ENCODE peak calls at places on chromosomes 3 and 15, in six cellular contexts. F is heart left ventricle, O is ovary, R is testis, S is H54, I is A549. D is an unnamed sample.

GRCh38 chr3:117630469-117630868 is 920.9 kb downstream of the TUSC7 start:
- DNase-seq in F (no peak), O (no peak), R (no peak), S (no peak), I (no peak), D (no peak)

GRCh38 chr15:35141743-35142356 is 56.8 kb upstream of the NANOGP8 start:
- DNase-seq in F (no peak), O (no peak), R (no peak), S (no peak), I (no peak), D (no peak)

GRCh38 chr15:77446840-77447390 is 26.2 kb downstream of the HMG20A start:
- DNase-seq in F (no peak), O (no peak), R (no peak), S (no peak), I (no peak), D (no peak)

GRCh38 chr3:153972862-153973261 is 148.3 kb upstream of the ARHGEF26 start:
- DNase-seq in F (no peak), O (no peak), R (no peak), S (no peak), I (no peak), D (no peak)

GRCh38 chr3:196354151-196354550 is 16.0 kb upstream of the TM4SF19 start:
- DNase-seq in F (no peak), O (no peak), R (no peak), S (no peak), I (no peak), D (no peak)

GRCh38 chr3:184786271-184787010 is 25.5 kb upstream of the VPS8 start:
- DNase-seq in F (peak), O (peak), R (peak), S (peak), I (no peak), D (no peak)

GRCh38 chr3:129793356-129793755 is 100.2 kb downstream of the TMCC1 start:
- DNase-seq in F (no peak), O (no peak), R (no peak), S (no peak), I (no peak), D (no peak)

GRCh38 chr3:106629215-106629832 is 747.9 kb upstream of the CCDC54 start:
- DNase-seq in F (no peak), O (no peak), R (no peak), S (no peak), I (no peak), D (no peak)

GRCh38 chr3:190716961-190717360 is 145.5 kb downstream of the GMNC start:
- DNase-seq in F (no peak), O (no peak), R (no peak), S (no peak), I (no peak), D (no peak)

GRCh38 chr3:15955968-15956367 is 158.2 kb upstream of the ANKRD28 start:
- DNase-seq in F (no peak), O (no peak), R (no peak), S (no peak), I (no peak), D (no peak)

GRCh38 chr3:138363322-138363721 is 14.9 kb downstream of the MRAS start:
- DNase-seq in F (no peak), O (no peak), R (no peak), S (no peak), I (no peak), D (no peak)

GRCh38 chr3:87145553-87145952 is 81.6 kb upstream of the CHMP2B start:
- DNase-seq in F (no peak), O (no peak), R (no peak), S (no peak), I (no peak), D (peak)

GRCh38 chr15:89023311-89023961 is 64.8 kb upstream of the ABHD2 start:
- DNase-seq in F (no peak), O (no peak), R (no peak), S (no peak), I (no peak), D (no peak)

GRCh38 chr3:186413615-186414415 is 51.8 kb upstream of the DGKG start:
- DNase-seq in F (peak), O (peak), R (peak), S (peak), I (no peak), D (no peak)

GRCh38 chr3:13543251-13543650 is 5.7 kb upstream of the FBLN2 start:
- DNase-seq in F (peak), O (peak), R (peak), S (peak), I (peak), D (no peak)

GRCh38 chr3:136957751-136958288 is at the start of gene IL20RB:
- DNase-seq in F (no peak), O (no peak), R (no peak), S (no peak), I (no peak), D (peak)

GRCh38 chr3:49899815-49900214 is 3.9 kb downstream of the MST1R start:
- DNase-seq in F (no peak), O (no peak), R (no peak), S (no peak), I (no peak), D (no peak)

GRCh38 chr15:28991236-28992171 is 105.7 kb downstream of the APBA2 start:
- DNase-seq in F (no peak), O (no peak), R (no peak), S (no peak), I (no peak), D (no peak)

GRCh38 chr3:26556637-26557036 is 65.9 kb upstream of the LRRC3B start:
- DNase-seq in F (no peak), O (no peak), R (no peak), S (no peak), I (no peak), D (no peak)

GRCh38 chr15:45456212-45457106 is 66.1 kb downstream of the SLC30A4 start:
- DNase-seq in F (no peak), O (peak), R (peak), S (peak), I (peak), D (peak)

GRCh38 chr3:126406389-126407296 is 11.9 kb downstream of the CFAP100 start:
- DNase-seq in F (no peak), O (no peak), R (no peak), S (no peak), I (no peak), D (no peak)

GRCh38 chr3:59750391-59750790 is 700.6 kb upstream of the CFAP20DC start:
- DNase-seq in F (no peak), O (no peak), R (no peak), S (no peak), I (no peak), D (no peak)

GRCh38 chr3:9109570-9109914 is 139.9 kb downstream of the SRGAP3 start:
- DNase-seq in F (no peak), O (no peak), R (no peak), S (no peak), I (no peak), D (no peak)

GRCh38 chr3:108406661-108407206 is 103.7 kb downstream of the MYH15 start:
- DNase-seq in F (no peak), O (no peak), R (peak), S (peak), I (peak), D (peak)

GRCh38 chr3:145557405-145557804 is 603.6 kb downstream of the PLOD2 start:
- DNase-seq in F (no peak), O (no peak), R (peak), S (no peak), I (no peak), D (no peak)

GRCh38 chr3:72907851-72908620 is 20.2 kb downstream of the GXYLT2 start:
- DNase-seq in F (peak), O (peak), R (no peak), S (peak), I (no peak), D (no peak)

GRCh38 chr3:150666167-150666566 is 37.6 kb downstream of the ERICH6 start:
- DNase-seq in F (no peak), O (no peak), R (no peak), S (no peak), I (no peak), D (no peak)

GRCh38 chr3:128266453-128266852 is 113.2 kb downstream of the EEFSEC start:
- DNase-seq in F (no peak), O (no peak), R (no peak), S (no peak), I (no peak), D (no peak)

GRCh38 chr3:196506687-196507086 is 3.1 kb upstream of the RNF168 start:
- DNase-seq in F (no peak), O (no peak), R (no peak), S (no peak), I (no peak), D (no peak)

GRCh38 chr3:12553921-12554391 is 2.9 kb upstream of the MKRN2 start:
- DNase-seq in F (peak), O (peak), R (peak), S (no peak), I (no peak), D (no peak)

GRCh38 chr15:33008284-33009011 is 186.1 kb downstream of the FMN1 start:
- DNase-seq in F (no peak), O (no peak), R (no peak), S (no peak), I (no peak), D (no peak)

GRCh38 chr15:97456541-97456940 is 504.0 kb upstream of the ARRDC4 start:
- DNase-seq in F (no peak), O (no peak), R (no peak), S (no peak), I (no peak), D (no peak)

GRCh38 chr15:100781961-100782525 is 97.6 kb upstream of the ALDH1A3 start:
- DNase-seq in F (no peak), O (peak), R (no peak), S (no peak), I (no peak), D (no peak)

GRCh38 chr3:42055291-42055690 is 35.9 kb upstream of the TRAK1 start:
- DNase-seq in F (no peak), O (no peak), R (no peak), S (no peak), I (no peak), D (no peak)

GRCh38 chr15:78909160-78909695 is 35.6 kb downstream of the CTSH start:
- DNase-seq in F (no peak), O (no peak), R (no peak), S (no peak), I (no peak), D (no peak)

GRCh38 chr15:78909791-78910228 is 35.0 kb downstream of the CTSH start:
- DNase-seq in F (no peak), O (peak), R (no peak), S (no peak), I (peak), D (peak)

GRCh38 chr15:78907577-78907976 is 34.9 kb downstream of the MORF4L1 start:
- DNase-seq in F (no peak), O (no peak), R (no peak), S (no peak), I (no peak), D (no peak)

GRCh38 chr15:78906310-78906608 is 33.6 kb downstream of the MORF4L1 start:
- DNase-seq in F (no peak), O (no peak), R (no peak), S (peak), I (no peak), D (no peak)

GRCh38 chr15:78904599-78905358 is 32.1 kb downstream of the MORF4L1 start:
- DNase-seq in F (no peak), O (no peak), R (no peak), S (no peak), I (no peak), D (no peak)
- TF ChIP-seq POLR2A in F (no peak), O (no peak), R (no peak), S (no peak), I (no peak), D (no peak)

GRCh38 chr3:180626844-180627243 is 24.9 kb downstream of the TTC14 start:
- DNase-seq in F (no peak), O (no peak), R (no peak), S (no peak), I (no peak), D (no peak)

GRCh38 chr3:180633722-180634121 is 31.8 kb downstream of the TTC14 start:
- DNase-seq in F (no peak), O (no peak), R (no peak), S (no peak), I (no peak), D (no peak)

GRCh38 chr3:180624714-180625113 is 22.8 kb downstream of the TTC14 start:
- DNase-seq in F (no peak), O (no peak), R (no peak), S (no peak), I (no peak), D (no peak)

GRCh38 chr3:180631317-180631716 is 29.4 kb downstream of the TTC14 start:
- DNase-seq in F (no peak), O (no peak), R (no peak), S (no peak), I (no peak), D (no peak)

DNA sequence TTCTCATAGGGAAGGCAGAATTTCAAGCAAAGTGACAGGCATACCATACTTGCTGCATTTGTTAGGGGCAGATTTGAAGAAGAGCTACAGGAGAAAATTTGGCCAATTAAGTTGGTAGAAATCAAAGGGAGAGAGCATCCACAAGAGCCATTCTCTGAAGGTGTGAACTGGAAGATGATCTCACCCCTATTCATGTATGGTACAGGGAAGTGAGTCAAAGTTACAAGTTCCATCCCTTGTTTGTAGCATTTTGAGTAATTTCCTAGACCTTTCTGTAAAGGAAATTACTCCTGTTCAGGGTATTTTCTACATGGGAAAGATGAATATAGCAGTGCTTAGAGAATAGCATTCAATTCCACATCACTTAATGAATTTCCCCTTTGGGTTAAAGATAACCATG is 28.4 kb downstream of the TTC14 start:
- DNase-seq in F (no peak), O (no peak), R (no peak), S (no peak), I (no peak), D (no peak)
- TF ChIP-seq POLR2A in F (no peak), O (no peak), R (no peak), S (no peak), I (no peak), D (no peak)

GRCh38 chr3:82814660-82815059 is 1053.2 kb upstream of the GBE1 start:
- DNase-seq in F (peak), O (no peak), R (no peak), S (no peak), I (no peak), D (no peak)
- TF ChIP-seq POLR2A in F (no peak), O (no peak), R (no peak), S (no peak), I (no peak), D (no peak)

GRCh38 chr3:171026584-171027293 is at the start of gene SLC2A2:
- DNase-seq in F (no peak), O (no peak), R (no peak), S (no peak), I (no peak), D (no peak)
- TF ChIP-seq POLR2A in F (no peak), O (no peak), R (no peak), S (no peak), I (no peak), D (no peak)

DNA sequence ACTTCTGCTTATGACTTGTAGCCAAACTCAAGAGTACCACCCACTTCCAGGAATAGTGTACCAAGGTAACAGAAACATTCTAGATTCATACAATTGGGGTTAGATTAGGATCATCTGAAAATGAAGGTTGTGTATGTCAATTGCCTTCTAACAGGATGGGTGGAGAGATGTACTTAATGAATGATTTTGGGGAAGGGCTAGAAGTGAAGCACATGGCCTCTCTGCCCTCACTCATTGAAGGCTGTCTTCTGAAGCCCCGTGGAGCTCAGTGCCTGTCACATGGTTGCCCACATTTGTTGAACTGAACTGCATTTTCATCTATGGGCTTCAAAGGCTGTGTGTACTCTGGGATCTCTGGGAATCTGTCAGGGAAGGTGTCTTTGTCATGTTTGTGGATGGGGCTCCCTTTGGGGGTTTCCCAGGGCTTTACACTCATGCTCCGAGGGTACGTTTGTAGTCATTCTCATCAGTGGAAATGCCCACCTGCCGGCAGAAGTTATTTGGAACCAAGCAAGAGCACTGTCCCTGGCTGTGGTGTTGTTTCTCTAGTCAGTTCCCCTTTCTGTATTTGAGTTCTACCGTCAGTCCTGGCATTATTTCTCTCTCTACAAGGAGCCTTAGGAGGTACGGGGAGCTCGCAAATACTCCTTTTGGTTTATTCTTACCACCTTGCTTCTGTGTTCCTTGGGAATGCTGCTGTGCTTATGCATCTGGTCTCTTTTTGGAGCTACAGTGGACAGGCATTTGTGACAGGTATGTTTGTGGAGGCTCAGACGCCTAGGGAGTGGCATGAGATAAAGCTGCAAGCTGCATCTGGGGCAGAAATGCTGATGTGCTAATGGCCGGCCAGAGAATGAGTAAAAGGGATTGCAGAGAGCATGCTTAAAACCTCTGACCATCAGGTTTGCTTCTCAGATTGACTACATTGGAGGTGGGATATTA is 22.4 kb downstream of the CD86 start:
- DNase-seq in F (no peak), O (no peak), R (no peak), S (no peak), I (no peak), D (no peak)
- TF ChIP-seq POLR2A in F (no peak), O (no peak), R (no peak), S (no peak), I (no peak), D (no peak)

GRCh38 chr15:74695597-74696397 is at the start of gene EDC3:
- DNase-seq in F (peak), O (peak), R (peak), S (peak), I (peak), D (peak)
- TF ChIP-seq POLR2A in F (no peak), O (peak), R (no peak), S (peak), I (peak), D (peak)

GRCh38 chr15:83011271-83012037 is at the start of gene C15orf40:
- DNase-seq in F (peak), O (peak), R (peak), S (peak), I (peak), D (peak)

GRCh38 chr15:83012038-83012490 is 625 bp upstream of the C15orf40 start:
- DNase-seq in F (no peak), O (no peak), R (no peak), S (no peak), I (no peak), D (no peak)

GRCh38 chr15:83015361-83015760 is 3.9 kb upstream of the C15orf40 start:
- DNase-seq in F (no peak), O (no peak), R (no peak), S (no peak), I (no peak), D (no peak)

GRCh38 chr15:83016906-83017305 is 5.5 kb upstream of the C15orf40 start:
- DNase-seq in F (no peak), O (no peak), R (no peak), S (no peak), I (no peak), D (no peak)

GRCh38 chr15:83014205-83014653 is 2.8 kb upstream of the C15orf40 start:
- DNase-seq in F (no peak), O (no peak), R (no peak), S (no peak), I (no peak), D (no peak)
- TF ChIP-seq POLR2A in F (no peak), O (no peak), R (no peak), S (no peak), I (no peak), D (no peak)